ENCODE peak calls at places on chromosome 10, in four cellular contexts. One of them, this sample, is unnamed.

GRCh38 chr10:33858326-33858725 is 523.9 kb upstream of the NRP1 start:
- DNase-seq in HCT116: no peak
- DNase-seq in HepG2: no peak
- DNase-seq in SK-N-SH: no peak
- DNase-seq in this sample: no peak

GRCh38 chr10:90865400-90865799 is 6.4 kb upstream of the RPP30 start:
- DNase-seq in HCT116: no peak
- DNase-seq in HepG2: no peak
- DNase-seq in SK-N-SH: no peak
- DNase-seq in this sample: no peak

GRCh38 chr10:12609435-12609834 is 260.1 kb downstream of the CAMK1D start:
- DNase-seq in HCT116: no peak
- DNase-seq in HepG2: no peak
- DNase-seq in SK-N-SH: no peak
- DNase-seq in this sample: no peak

GRCh38 chr10:44894691-44895090 is 16.4 kb upstream of the TMEM72 start:
- DNase-seq in HCT116: no peak
- DNase-seq in HepG2: no peak
- DNase-seq in SK-N-SH: no peak
- DNase-seq in this sample: no peak

GRCh38 chr10:24435374-24435773 is 226.4 kb downstream of the KIAA1217 start:
- DNase-seq in HCT116: no peak
- DNase-seq in HepG2: no peak
- DNase-seq in SK-N-SH: no peak
- DNase-seq in this sample: no peak

GRCh38 chr10:89062861-89063260 is 72.3 kb downstream of the FAS start:
- DNase-seq in HCT116: no peak
- DNase-seq in HepG2: no peak
- DNase-seq in SK-N-SH: no peak
- DNase-seq in this sample: no peak

GRCh38 chr10:131068760-131069159 is 242.8 kb downstream of the TCERG1L start:
- DNase-seq in HCT116: no peak
- DNase-seq in HepG2: no peak
- DNase-seq in SK-N-SH: no peak
- DNase-seq in this sample: no peak

GRCh38 chr10:51783907-51784306 is 84.5 kb upstream of the CSTF2T start:
- DNase-seq in HCT116: no peak
- DNase-seq in HepG2: no peak
- DNase-seq in SK-N-SH: no peak
- DNase-seq in this sample: no peak

GRCh38 chr10:43945908-43946307 is 297.2 kb upstream of the ZNF32 start:
- DNase-seq in HCT116: no peak
- DNase-seq in HepG2: no peak
- DNase-seq in SK-N-SH: no peak
- DNase-seq in this sample: no peak

GRCh38 chr10:4632757-4633156 is 193.2 kb upstream of the AKR1E2 start:
- DNase-seq in HCT116: no peak
- DNase-seq in HepG2: no peak
- DNase-seq in SK-N-SH: no peak
- DNase-seq in this sample: no peak

GRCh38 chr10:81502677-81503359 is 372.2 kb upstream of the NRG3 start:
- DNase-seq in HCT116: no peak
- DNase-seq in HepG2: no peak
- DNase-seq in SK-N-SH: no peak
- DNase-seq in this sample: no peak

GRCh38 chr10:66910676-66911075 is 15.2 kb upstream of the LRRTM3 start:
- DNase-seq in HCT116: no peak
- DNase-seq in HepG2: no peak
- DNase-seq in SK-N-SH: no peak
- DNase-seq in this sample: no peak

GRCh38 chr10:79381804-79382221 is 34.5 kb downstream of the PPIF start:
- DNase-seq in HCT116: no peak
- DNase-seq in HepG2: peak
- DNase-seq in SK-N-SH: no peak
- DNase-seq in this sample: no peak

GRCh38 chr10:77409697-77410471 is 227.7 kb downstream of the KCNMA1 start:
- DNase-seq in HCT116: no peak
- DNase-seq in HepG2: no peak
- DNase-seq in SK-N-SH: no peak
- DNase-seq in this sample: peak

GRCh38 chr10:12181065-12181775 is 14.5 kb downstream of the NUDT5 start:
- DNase-seq in HCT116: no peak
- DNase-seq in HepG2: no peak
- DNase-seq in SK-N-SH: no peak
- DNase-seq in this sample: no peak

GRCh38 chr10:133134411-133135115 is 25.5 kb upstream of the KNDC1 start:
- DNase-seq in HCT116: no peak
- DNase-seq in HepG2: no peak
- DNase-seq in SK-N-SH: peak
- DNase-seq in this sample: no peak

GRCh38 chr10:60107308-60107976 is 201.1 kb upstream of the CCDC6 start:
- DNase-seq in HCT116: no peak
- DNase-seq in HepG2: no peak
- DNase-seq in SK-N-SH: no peak
- DNase-seq in this sample: peak

GRCh38 chr10:61836888-61837747 is 64.4 kb upstream of the ARID5B start:
- DNase-seq in HCT116: peak
- DNase-seq in HepG2: peak
- DNase-seq in SK-N-SH: no peak
- DNase-seq in this sample: peak

GRCh38 chr10:119309423-119309770 is 102.0 kb downstream of the GRK5 start:
- DNase-seq in HCT116: no peak
- DNase-seq in HepG2: no peak
- DNase-seq in SK-N-SH: no peak
- DNase-seq in this sample: no peak

GRCh38 chr10:50993817-50994251 is 80.5 kb upstream of the PRKG1 start:
- DNase-seq in HCT116: no peak
- DNase-seq in HepG2: no peak
- DNase-seq in SK-N-SH: no peak
- DNase-seq in this sample: no peak

GRCh38 chr10:118615888-118616287 is 20.4 kb upstream of the PRLHR start:
- DNase-seq in HCT116: peak
- DNase-seq in HepG2: no peak
- DNase-seq in SK-N-SH: peak
- DNase-seq in this sample: no peak

GRCh38 chr10:4174197-4174596 is 389.2 kb upstream of the KLF6 start:
- DNase-seq in HCT116: no peak
- DNase-seq in HepG2: peak
- DNase-seq in SK-N-SH: peak
- DNase-seq in this sample: peak

GRCh38 chr10:45379891-45380540 is 6.0 kb downstream of the ALOX5 start:
- DNase-seq in HCT116: no peak
- DNase-seq in HepG2: no peak
- DNase-seq in SK-N-SH: no peak
- DNase-seq in this sample: no peak

GRCh38 chr10:49569031-49569765 is 30.3 kb upstream of the ERCC6 start:
- DNase-seq in HCT116: no peak
- DNase-seq in HepG2: no peak
- DNase-seq in SK-N-SH: no peak
- DNase-seq in this sample: no peak

GRCh38 chr10:76242956-76243355 is 811.5 kb downstream of the LRMDA start:
- DNase-seq in HCT116: no peak
- DNase-seq in HepG2: no peak
- DNase-seq in SK-N-SH: no peak
- DNase-seq in this sample: no peak

GRCh38 chr10:62528441-62528840 is 154.3 kb downstream of the ZNF365 start:
- DNase-seq in HCT116: no peak
- DNase-seq in HepG2: no peak
- DNase-seq in SK-N-SH: no peak
- DNase-seq in this sample: no peak

GRCh38 chr10:108465871-108466641 is 1301.5 kb upstream of the SORCS1 start:
- DNase-seq in HCT116: no peak
- DNase-seq in HepG2: no peak
- DNase-seq in SK-N-SH: peak
- DNase-seq in this sample: no peak

GRCh38 chr10:80204801-80205477 is 398 bp downstream of the ANXA11 start:
- DNase-seq in HCT116: no peak
- DNase-seq in HepG2: no peak
- DNase-seq in SK-N-SH: peak
- DNase-seq in this sample: no peak

GRCh38 chr10:43409385-43410109 is 561 bp upstream of the HNRNPF start:
- DNase-seq in HCT116: no peak
- DNase-seq in HepG2: no peak
- DNase-seq in SK-N-SH: peak
- DNase-seq in this sample: peak

GRCh38 chr10:26216577-26216948 is at the start of gene GAD2:
- DNase-seq in HCT116: no peak
- DNase-seq in HepG2: no peak
- DNase-seq in SK-N-SH: no peak
- DNase-seq in this sample: no peak

GRCh38 chr10:3433131-3433530 is 260.5 kb upstream of the PITRM1 start:
- DNase-seq in HCT116: no peak
- DNase-seq in HepG2: no peak
- DNase-seq in SK-N-SH: no peak
- DNase-seq in this sample: no peak

GRCh38 chr10:74194999-74195398 is 44.0 kb downstream of the ADK start:
- DNase-seq in HCT116: no peak
- DNase-seq in HepG2: no peak
- DNase-seq in SK-N-SH: no peak
- DNase-seq in this sample: no peak

GRCh38 chr10:29763396-29763795 is 128.6 kb upstream of the SVIL start:
- DNase-seq in HCT116: no peak
- DNase-seq in HepG2: no peak
- DNase-seq in SK-N-SH: no peak
- DNase-seq in this sample: no peak
- TF ChIP-seq JUND in HCT116: no peak
- TF ChIP-seq JUND in HepG2: no peak
- TF ChIP-seq JUND in SK-N-SH: no peak
- TF ChIP-seq JUND in this sample: no peak

DNA sequence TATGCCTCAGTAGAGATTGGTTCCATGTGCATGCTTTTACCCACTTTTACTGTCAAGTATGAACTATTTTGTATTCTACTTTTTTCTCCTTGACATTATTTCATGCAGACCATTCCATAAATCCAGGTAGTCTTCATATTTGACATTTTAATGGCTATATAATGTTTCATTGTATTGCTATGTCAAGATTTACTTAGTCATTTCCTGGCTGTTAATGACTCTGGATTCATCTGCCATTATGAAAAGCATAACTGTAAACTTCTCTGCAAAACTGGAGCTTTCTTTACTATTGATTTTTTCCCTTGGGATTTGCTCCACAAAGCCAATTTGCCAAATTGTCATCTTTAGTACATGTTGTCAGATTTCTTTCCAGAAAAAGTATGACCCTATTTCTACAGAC is 6.8 kb upstream of the MSRB2 start:
- DNase-seq in HCT116: no peak
- DNase-seq in HepG2: no peak
- DNase-seq in SK-N-SH: no peak
- DNase-seq in this sample: no peak
- TF ChIP-seq JUND in HCT116: no peak
- TF ChIP-seq JUND in HepG2: no peak
- TF ChIP-seq JUND in SK-N-SH: no peak
- TF ChIP-seq JUND in this sample: no peak

DNA sequence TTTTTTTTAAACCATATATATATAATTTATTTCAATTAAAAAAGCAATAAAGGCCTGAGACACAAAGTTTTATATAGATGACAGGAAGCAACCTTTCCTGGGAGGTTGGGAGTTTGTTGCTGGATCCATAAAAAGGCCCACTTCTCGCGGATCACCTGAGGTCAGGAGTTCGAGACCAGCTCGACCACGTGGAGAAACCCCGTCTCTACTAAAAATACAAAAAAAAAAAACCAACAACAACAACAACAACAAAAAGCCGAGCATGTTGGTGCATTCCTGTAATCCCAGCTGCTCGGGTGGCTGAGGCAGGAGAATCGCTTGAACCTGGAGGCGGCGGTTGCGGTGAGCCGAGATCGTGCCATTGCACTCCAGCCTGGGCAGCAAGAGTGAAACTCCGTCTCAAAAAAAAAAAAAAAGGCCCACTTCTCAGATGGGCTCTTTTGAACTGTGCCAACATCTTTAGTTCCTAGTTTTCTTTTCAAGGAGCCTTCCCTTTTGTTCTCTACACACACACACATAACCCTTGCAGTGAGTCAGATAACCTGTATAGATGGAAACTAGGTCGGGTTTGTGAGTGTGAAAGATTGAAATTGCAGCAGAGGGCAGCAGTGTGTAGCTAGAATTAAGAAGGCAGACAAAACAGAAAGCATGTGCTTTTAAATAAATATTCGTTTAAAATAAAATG is 1.2 kb upstream of the SMNDC1 start:
- DNase-seq in HCT116: peak
- DNase-seq in HepG2: peak
- DNase-seq in SK-N-SH: peak
- DNase-seq in this sample: peak
- TF ChIP-seq JUND in HCT116: peak
- TF ChIP-seq JUND in HepG2: no peak
- TF ChIP-seq JUND in SK-N-SH: no peak
- TF ChIP-seq JUND in this sample: no peak

GRCh38 chr10:87059401-87059800 is 35.2 kb downstream of the GLUD1 start:
- DNase-seq in HCT116: no peak
- DNase-seq in HepG2: no peak
- DNase-seq in SK-N-SH: no peak
- DNase-seq in this sample: no peak

GRCh38 chr10:87053577-87054181 is 33.6 kb downstream of the FAM25A start:
- DNase-seq in HCT116: no peak
- DNase-seq in HepG2: no peak
- DNase-seq in SK-N-SH: peak
- DNase-seq in this sample: no peak

GRCh38 chr10:87053121-87053520 is 33.0 kb downstream of the FAM25A start:
- DNase-seq in HCT116: no peak
- DNase-seq in HepG2: no peak
- DNase-seq in SK-N-SH: peak
- DNase-seq in this sample: no peak

GRCh38 chr10:87058171-87058570 is 36.5 kb downstream of the GLUD1 start:
- DNase-seq in HCT116: no peak
- DNase-seq in HepG2: no peak
- DNase-seq in SK-N-SH: no peak
- DNase-seq in this sample: no peak

GRCh38 chr10:87054373-87055295 is 34.5 kb downstream of the FAM25A start:
- DNase-seq in HCT116: no peak
- DNase-seq in HepG2: no peak
- DNase-seq in SK-N-SH: peak
- DNase-seq in this sample: no peak
- TF ChIP-seq JUND in HCT116: no peak
- TF ChIP-seq JUND in HepG2: no peak
- TF ChIP-seq JUND in SK-N-SH: no peak
- TF ChIP-seq JUND in this sample: no peak

DNA sequence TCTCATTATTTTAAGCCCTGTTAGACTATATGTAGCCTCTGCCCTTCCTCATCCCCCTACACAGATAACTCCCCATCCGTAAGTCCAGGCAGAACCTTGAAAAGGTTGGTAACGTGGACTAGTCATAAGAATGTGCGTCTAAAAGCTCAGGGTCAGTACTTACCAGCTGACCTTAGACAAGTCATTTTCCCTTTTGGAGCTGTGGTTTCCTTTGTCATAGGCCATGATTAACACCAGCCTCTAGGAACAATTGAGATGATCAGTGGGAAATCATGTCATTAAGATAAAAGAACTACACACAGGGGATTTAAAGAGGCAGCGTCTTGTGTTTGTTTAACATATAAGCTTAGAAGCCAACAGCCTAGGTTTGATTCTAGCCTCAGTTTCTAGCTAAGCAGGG is 6.9 kb upstream of the UNC5B start:
- DNase-seq in HCT116: no peak
- DNase-seq in HepG2: no peak
- DNase-seq in SK-N-SH: no peak
- DNase-seq in this sample: no peak
- TF ChIP-seq JUND in HCT116: no peak
- TF ChIP-seq JUND in HepG2: no peak
- TF ChIP-seq JUND in SK-N-SH: no peak
- TF ChIP-seq JUND in this sample: no peak

GRCh38 chr10:127012769-127013152 is 107.5 kb downstream of the DOCK1 start:
- DNase-seq in HCT116: peak
- DNase-seq in HepG2: no peak
- DNase-seq in SK-N-SH: no peak
- DNase-seq in this sample: peak
- TF ChIP-seq JUND in HCT116: peak
- TF ChIP-seq JUND in HepG2: no peak
- TF ChIP-seq JUND in SK-N-SH: no peak
- TF ChIP-seq JUND in this sample: no peak